ENCODE peak calls at places on chromosomes 13 and 19, in four cellular contexts. X is suprapubic skin, M is neural progenitor cell, H is tibial artery. N is an unnamed sample.

GRCh38 chr13:24254151-24254810 is 55.1 kb upstream of the C1QTNF9 start:
- DNase-seq in X (no peak), M (no peak), H (no peak), N (no peak)

GRCh38 chr13:73364706-73365105 is 305.9 kb downstream of the KLF5 start:
- DNase-seq in X (no peak), M (no peak), H (no peak), N (no peak)

GRCh38 chr19:7681336-7682174 is 922 bp downstream of the TRAPPC5 start:
- DNase-seq in X (peak; percentile 92), M (peak; percentile 92), H (peak; percentile 85), N (peak; percentile 83)

GRCh38 chr13:34678154-34678553 is 263.9 kb upstream of the NBEA start:
- DNase-seq in X (no peak), M (no peak), H (no peak), N (no peak)

GRCh38 chr13:28579334-28579733 is 79.6 kb upstream of the POMP start:
- DNase-seq in X (no peak), M (peak; percentile 49), H (no peak), N (no peak)

GRCh38 chr13:40476175-40476958 is 190.1 kb downstream of the FOXO1 start:
- DNase-seq in X (no peak), M (no peak), H (no peak), N (no peak)

GRCh38 chr13:102045713-102046112 is 356.1 kb downstream of the FGF14 start:
- DNase-seq in X (no peak), M (peak; percentile 54), H (no peak), N (no peak)

GRCh38 chr13:42883771-42884170 is 102.4 kb downstream of the FAM216B start:
- DNase-seq in X (no peak), M (peak; percentile 32), H (no peak), N (no peak)

GRCh38 chr13:29594710-29595379 is 643 bp downstream of the SLC7A1 start:
- DNase-seq in X (peak; percentile 88), M (peak; percentile 57), H (peak; percentile 75), N (peak; percentile 58)

GRCh38 chr13:59728896-59729545 is 434.7 kb downstream of the DIAPH3 start:
- DNase-seq in X (no peak), M (no peak), H (no peak), N (no peak)

GRCh38 chr19:3024870-3025515 is 4.1 kb downstream of the TLE2 start:
- DNase-seq in X (no peak), M (peak; percentile 47), H (no peak), N (no peak)

GRCh38 chr19:39212377-39212742 is 8.3 kb upstream of the SYCN start:
- DNase-seq in X (no peak), M (peak; percentile 71), H (no peak), N (no peak)

GRCh38 chr13:38255600-38255999 is 94.1 kb upstream of the UFM1 start:
- DNase-seq in X (no peak), M (no peak), H (no peak), N (no peak)

GRCh38 chr19:39631178-39631577 is 24.5 kb upstream of the LGALS16 start:
- DNase-seq in X (no peak), M (no peak), H (no peak), N (no peak)

GRCh38 chr19:29587518-29587986 is 18.5 kb upstream of the POP4 start:
- DNase-seq in X (no peak), M (no peak), H (no peak), N (no peak)

GRCh38 chr13:52449323-52450011 is 967 bp downstream of the VPS36 start:
- DNase-seq in X (no peak), M (no peak), H (no peak), N (no peak)

GRCh38 chr19:4059931-4060620 is 6.6 kb downstream of the ZBTB7A start:
- DNase-seq in X (peak; percentile 88), M (no peak), H (peak; percentile 61), N (peak; percentile 77)

GRCh38 chr13:26384587-26384986 is 130.7 kb downstream of the CDK8 start:
- DNase-seq in X (no peak), M (no peak), H (no peak), N (no peak)

GRCh38 chr19:42511340-42511739 is 16.9 kb downstream of the CEACAM1 start:
- DNase-seq in X (no peak), M (no peak), H (no peak), N (no peak)

GRCh38 chr13:76019421-76020044 is 383.4 kb downstream of the LMO7 start:
- DNase-seq in X (no peak), M (peak; percentile 79), H (no peak), N (peak; percentile 4)

GRCh38 chr13:110713981-110714797 is 689 bp downstream of the ING1 start:
- DNase-seq in X (no peak), M (peak; percentile 74), H (peak; percentile 41), N (peak; percentile 53)

GRCh38 chr13:94799330-94799729 is 87.0 kb upstream of the SOX21 start:
- DNase-seq in X (no peak), M (no peak), H (no peak), N (no peak)

GRCh38 chr13:59823495-59823894 is 340.2 kb downstream of the DIAPH3 start:
- DNase-seq in X (no peak), M (no peak), H (no peak), N (no peak)

GRCh38 chr19:33673996-33674395 is 52.2 kb downstream of the CHST8 start:
- DNase-seq in X (no peak), M (no peak), H (peak; percentile 13), N (no peak)
- H3K27ac ChIP-seq in X (no peak overlapping the region), M (no peak overlapping the region), H (no peak overlapping the region), N (no peak overlapping the region)

GRCh38 chr13:80465321-80465720 is 124.4 kb upstream of the SPRY2 start:
- DNase-seq in X (no peak), M (no peak), H (no peak), N (no peak)
- H3K4me3 ChIP-seq in X (no peak overlapping the region), M (no peak overlapping the region), H (no peak overlapping the region), N (no peak overlapping the region)

GRCh38 chr19:40989453-40989852 is 1.6 kb upstream of the CYP2B6 start:
- DNase-seq in X (no peak), M (no peak), H (no peak), N (no peak)
- H3K4me1 ChIP-seq in X (no peaks in the 10 kb centered on the region), M (no peaks in the 10 kb centered on the region), H (no peaks in the 10 kb centered on the region), N (no peaks in the 10 kb centered on the region)

DNA sequence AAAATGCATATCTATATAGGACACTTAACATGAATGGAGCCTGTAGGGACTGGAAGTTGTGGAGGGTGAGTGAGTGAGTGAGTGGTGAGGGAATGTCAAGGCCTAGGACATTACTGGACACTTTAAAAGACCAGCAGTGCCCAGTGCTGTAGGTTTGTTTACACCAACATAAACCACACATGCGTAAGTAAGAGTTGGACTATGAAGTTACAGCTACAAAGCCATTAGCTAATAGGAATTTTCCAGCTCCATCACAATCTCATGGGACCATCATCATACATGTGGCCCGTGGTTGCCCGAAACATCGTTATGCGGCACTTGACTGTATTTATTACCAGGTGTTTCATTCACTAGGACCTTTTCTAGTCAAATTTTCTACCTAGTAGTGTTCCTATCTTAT is 49.2 kb downstream of the LATS2 start:
- DNase-seq in X (no peak), M (no peak), H (no peak), N (no peak)
- H3K27ac ChIP-seq in X (no peak overlapping the region), M (no peak overlapping the region), H (no peak overlapping the region), N (no peak overlapping the region)

DNA sequence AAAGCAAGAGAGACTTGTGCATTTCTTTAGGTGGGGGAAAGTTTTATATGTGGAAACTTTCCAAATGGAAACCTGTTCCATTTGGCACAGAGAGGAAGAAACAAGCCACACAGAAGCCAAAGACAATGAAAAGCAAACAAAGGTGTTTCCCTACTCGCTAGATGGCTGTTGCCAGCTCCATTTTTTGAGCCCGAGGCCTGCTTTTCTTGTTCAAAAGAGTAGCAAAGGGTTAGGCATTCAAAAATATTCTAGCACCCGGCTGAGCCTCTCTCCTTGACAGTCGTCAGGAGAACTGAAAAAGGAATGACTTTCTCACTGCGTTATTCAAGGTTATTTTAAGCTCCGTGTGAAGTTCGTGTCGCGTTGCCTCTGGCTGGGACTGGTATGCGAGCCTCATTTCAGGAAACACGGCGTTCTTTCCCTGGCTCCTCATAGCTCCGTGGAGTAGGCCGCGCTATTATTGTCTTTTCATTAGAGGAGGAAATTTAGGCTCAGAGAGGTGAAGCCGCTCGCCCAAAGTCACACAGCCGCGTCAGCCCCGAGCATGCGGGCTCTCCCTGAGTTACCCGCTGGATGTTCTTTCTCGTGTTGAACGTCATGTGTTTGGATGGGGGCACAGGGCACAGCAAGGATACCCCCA is 7.6 kb downstream of the TRPM4 start:
- DNase-seq in X (no peak), M (no peak), H (peak; percentile 42), N (peak; percentile 64)
- H3K4me3 ChIP-seq in X (no peak overlapping the region), M (no peak overlapping the region), H (peak overlapping the region; percentile 12), N (peak overlapping the region; percentile 44)

DNA sequence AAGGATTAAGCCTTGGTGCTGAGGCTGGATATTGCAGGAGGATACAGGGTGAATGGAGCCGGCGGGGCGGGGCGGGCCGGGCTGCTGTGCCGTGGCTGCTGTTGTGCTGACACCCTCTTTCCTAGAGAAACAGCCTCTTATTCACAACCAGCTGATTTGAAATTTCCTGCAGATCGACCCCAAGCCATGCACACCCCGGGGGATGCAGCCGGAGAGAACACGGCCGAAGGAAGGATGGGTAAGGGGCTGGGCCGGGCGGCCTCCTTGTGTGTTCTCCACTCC is 11.0 kb downstream of the DAZAP1 start:
- DNase-seq in X (no peak), M (no peak), H (no peak), N (no peak)
- H3K4me1 ChIP-seq in X (peaks cover 53% of the 10 kb centered on the region), M (peaks cover 9% of the 10 kb centered on the region), H (peaks cover 40% of the 10 kb centered on the region), N (peaks cover 55% of the 10 kb centered on the region)

GRCh38 chr13:32837307-32837972 is 178.8 kb upstream of the KL start:
- DNase-seq in X (no peak), M (no peak), H (no peak), N (no peak)

GRCh38 chr13:32837973-32838940 is 178.0 kb upstream of the KL start:
- DNase-seq in X (no peak), M (peak; percentile 19), H (no peak), N (no peak)

GRCh38 chr13:32840840-32841713 is 175.1 kb upstream of the KL start:
- DNase-seq in X (no peak), M (no peak), H (no peak), N (peak; percentile 68)

GRCh38 chr13:32838985-32839384 is 177.2 kb upstream of the KL start:
- DNase-seq in X (no peak), M (no peak), H (no peak), N (no peak)

DNA sequence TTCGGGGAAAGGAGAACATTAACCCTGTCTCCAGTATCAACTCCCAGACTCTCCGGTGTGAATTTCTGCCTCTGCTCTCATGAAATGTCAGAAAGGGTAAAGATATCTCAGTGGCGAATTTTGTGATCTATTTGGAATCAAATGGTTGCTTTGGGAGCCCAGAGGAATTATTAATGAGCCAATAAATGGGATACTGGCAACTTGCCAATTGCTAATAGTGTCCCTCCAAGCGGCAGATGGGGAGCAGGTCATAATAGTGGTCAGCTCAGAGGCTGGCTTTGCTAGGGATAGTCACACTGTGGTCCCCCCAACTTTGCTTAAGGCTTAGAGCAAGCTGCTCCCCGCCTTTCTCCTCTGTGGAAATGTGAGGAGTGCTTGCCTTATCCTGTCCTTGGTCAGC is 176.1 kb upstream of the KL start:
- DNase-seq in X (no peak), M (no peak), H (no peak), N (no peak)
- H3K27ac ChIP-seq in X (no peak overlapping the region), M (no peak overlapping the region), H (no peak overlapping the region), N (no peak overlapping the region)

GRCh38 chr19:46659151-46660007 is 1.6 kb downstream of the DACT3 start:
- DNase-seq in X (no peak), M (peak; percentile 77), H (peak; percentile 48), N (peak; percentile 39)
- H3K4me3 ChIP-seq in X (peak overlapping the region; percentile 65), M (peak overlapping the region; percentile 58), H (peak overlapping the region; percentile 89), N (peak overlapping the region; percentile 68)

N was measured in heart right ventricle.